ENCODE peak calls at places on chromosomes 11 and 22, in five cellular contexts. One of them, this sample, is unnamed.

GRCh38 chr11:94638902-94639373 is 71.8 kb downstream of the PIWIL4 start:
- DNase-seq in fibroblast of lung: no peak
- DNase-seq in body of pancreas: no peak
- DNase-seq in uterus: no peak
- DNase-seq in colonic mucosa: no peak
- DNase-seq in this sample: no peak

GRCh38 chr11:33622231-33622630 is 78.4 kb downstream of the C11orf91 start:
- DNase-seq in colonic mucosa: no peak
- DNase-seq in uterus: no peak
- DNase-seq in fibroblast of lung: peak; percentile 90
- DNase-seq in body of pancreas: no peak
- DNase-seq in this sample: no peak

GRCh38 chr11:86116996-86117705 is 48.3 kb upstream of the PICALM start:
- DNase-seq in uterus: no peak
- DNase-seq in fibroblast of lung: peak; percentile 81
- DNase-seq in body of pancreas: no peak
- DNase-seq in colonic mucosa: no peak
- DNase-seq in this sample: no peak

GRCh38 chr11:66906077-66906929 is 49.4 kb downstream of the LRFN4 start:
- DNase-seq in fibroblast of lung: peak; percentile 67
- DNase-seq in uterus: peak; percentile 39
- DNase-seq in colonic mucosa: no peak
- DNase-seq in body of pancreas: no peak
- DNase-seq in this sample: peak; percentile 68

GRCh38 chr11:65043881-65044501 is 3.0 kb downstream of the SAC3D1 start:
- DNase-seq in fibroblast of lung: peak; percentile 23
- DNase-seq in colonic mucosa: peak; percentile 40
- DNase-seq in uterus: no peak
- DNase-seq in body of pancreas: no peak
- DNase-seq in this sample: no peak

GRCh38 chr11:45331839-45332485 is 45.8 kb upstream of the SYT13 start:
- DNase-seq in uterus: no peak
- DNase-seq in fibroblast of lung: peak; percentile 13
- DNase-seq in colonic mucosa: no peak
- DNase-seq in body of pancreas: no peak
- DNase-seq in this sample: no peak

GRCh38 chr11:73962097-73962705 is 11.4 kb downstream of the DNAJB13 start:
- DNase-seq in colonic mucosa: no peak
- DNase-seq in uterus: no peak
- DNase-seq in fibroblast of lung: no peak
- DNase-seq in body of pancreas: no peak
- DNase-seq in this sample: no peak

GRCh38 chr11:17610402-17610894 is 63.4 kb downstream of the OTOG start:
- DNase-seq in colonic mucosa: peak; percentile 14
- DNase-seq in fibroblast of lung: no peak
- DNase-seq in uterus: no peak
- DNase-seq in body of pancreas: no peak
- DNase-seq in this sample: no peak

GRCh38 chr11:3859373-3859881 is 4.0 kb downstream of the STIM1 start:
- DNase-seq in colonic mucosa: peak; percentile 69
- DNase-seq in body of pancreas: peak; percentile 41
- DNase-seq in uterus: no peak
- DNase-seq in fibroblast of lung: no peak
- DNase-seq in this sample: peak; percentile 48

GRCh38 chr22:28620244-28620922 is 59.3 kb downstream of the TTC28 start:
- DNase-seq in body of pancreas: no peak
- DNase-seq in uterus: no peak
- DNase-seq in colonic mucosa: no peak
- DNase-seq in fibroblast of lung: no peak
- DNase-seq in this sample: no peak

GRCh38 chr22:37472418-37473006 is 13.7 kb downstream of the MFNG start:
- DNase-seq in uterus: no peak
- DNase-seq in fibroblast of lung: no peak
- DNase-seq in body of pancreas: peak; percentile 59
- DNase-seq in colonic mucosa: peak; percentile 53
- DNase-seq in this sample: no peak

GRCh38 chr11:2276999-2277328 is 6.6 kb upstream of the ASCL2 start:
- DNase-seq in fibroblast of lung: no peak
- DNase-seq in body of pancreas: no peak
- DNase-seq in colonic mucosa: peak; percentile 15
- DNase-seq in uterus: peak; percentile 18
- DNase-seq in this sample: no peak

GRCh38 chr11:2276280-2276998 is 6.1 kb upstream of the ASCL2 start:
- DNase-seq in body of pancreas: no peak
- DNase-seq in colonic mucosa: no peak
- DNase-seq in fibroblast of lung: no peak
- DNase-seq in uterus: peak; percentile 2
- DNase-seq in this sample: no peak

GRCh38 chr11:2275334-2276279 is 5.2 kb upstream of the ASCL2 start:
- DNase-seq in body of pancreas: no peak
- DNase-seq in uterus: peak; percentile 8
- DNase-seq in colonic mucosa: no peak
- DNase-seq in fibroblast of lung: no peak
- DNase-seq in this sample: no peak

GRCh38 chr11:2280208-2280607 is 9.8 kb upstream of the ASCL2 start:
- DNase-seq in fibroblast of lung: no peak
- DNase-seq in uterus: no peak
- DNase-seq in body of pancreas: no peak
- DNase-seq in colonic mucosa: no peak
- DNase-seq in this sample: no peak

DNA sequence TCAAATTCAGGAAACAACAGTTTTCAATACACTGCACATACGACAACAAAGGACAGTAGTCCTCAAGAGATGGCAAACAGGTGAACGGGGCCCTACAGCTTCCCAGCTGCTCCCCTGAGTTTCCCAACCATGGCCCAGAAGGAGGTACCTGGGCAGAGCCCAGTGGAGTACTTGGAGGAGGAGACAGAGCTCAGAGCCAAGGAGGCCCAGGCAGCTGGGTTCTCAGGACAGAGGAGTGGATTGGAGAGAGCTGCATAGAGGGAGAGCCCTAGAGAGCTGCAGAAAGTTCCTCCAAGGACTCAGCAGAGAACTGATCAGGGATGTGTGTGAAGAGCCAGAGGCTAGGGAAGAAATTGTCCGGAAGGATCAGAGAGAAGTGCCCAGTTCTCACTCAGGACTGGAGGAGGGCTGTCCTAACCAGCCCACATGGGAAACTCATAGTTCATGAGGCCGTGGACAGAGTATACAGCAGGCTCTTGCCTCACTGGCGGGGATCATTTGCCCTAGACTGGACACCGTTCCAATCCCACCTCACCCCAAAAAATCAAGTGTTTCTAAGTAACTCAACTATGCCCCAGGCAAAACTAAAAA is 7.6 kb upstream of the ASCL2 start:
- DNase-seq in uterus: peak; percentile 25
- DNase-seq in fibroblast of lung: no peak
- DNase-seq in body of pancreas: no peak
- DNase-seq in colonic mucosa: no peak
- DNase-seq in this sample: no peak
- H3K27me3 ChIP-seq in uterus: no peaks in the 10 kb centered on the region
- H3K27me3 ChIP-seq in fibroblast of lung: no peaks in the 10 kb centered on the region
- H3K27me3 ChIP-seq in body of pancreas: no peaks in the 10 kb centered on the region
- H3K27me3 ChIP-seq in colonic mucosa: no peaks in the 10 kb centered on the region
- H3K27me3 ChIP-seq in this sample: no peaks in the 10 kb centered on the region

GRCh38 chr11:35969089-35970046 is 25.5 kb downstream of the LDLRAD3 start:
- DNase-seq in fibroblast of lung: no peak
- DNase-seq in body of pancreas: peak; percentile 18
- DNase-seq in colonic mucosa: peak; percentile 18
- DNase-seq in uterus: no peak
- DNase-seq in this sample: no peak
- H3K27ac ChIP-seq in fibroblast of lung: no peak overlapping the region
- H3K27ac ChIP-seq in body of pancreas: no peak overlapping the region
- H3K27ac ChIP-seq in colonic mucosa: no peak overlapping the region
- H3K27ac ChIP-seq in uterus: no peak overlapping the region
- H3K27ac ChIP-seq in this sample: no peak overlapping the region

GRCh38 chr11:110169738-110170137 is 76.5 kb downstream of the ZC3H12C start:
- DNase-seq in fibroblast of lung: no peak
- DNase-seq in uterus: no peak
- DNase-seq in body of pancreas: no peak
- DNase-seq in colonic mucosa: no peak
- DNase-seq in this sample: no peak
- TF ChIP-seq CTCF in fibroblast of lung: no peak
- TF ChIP-seq CTCF in uterus: no peak
- TF ChIP-seq CTCF in body of pancreas: no peak
- TF ChIP-seq CTCF in colonic mucosa: no peak
- TF ChIP-seq CTCF in this sample: no peak

GRCh38 chr11:107675902-107676301 is 36.0 kb downstream of the SLN start:
- DNase-seq in uterus: no peak
- DNase-seq in fibroblast of lung: no peak
- DNase-seq in body of pancreas: no peak
- DNase-seq in colonic mucosa: no peak
- DNase-seq in this sample: no peak

GRCh38 chr11:107666911-107667568 is 44.8 kb downstream of the SLN start:
- DNase-seq in colonic mucosa: no peak
- DNase-seq in uterus: no peak
- DNase-seq in fibroblast of lung: no peak
- DNase-seq in body of pancreas: no peak
- DNase-seq in this sample: no peak

GRCh38 chr11:107669156-107669740 is 42.6 kb downstream of the SLN start:
- DNase-seq in uterus: no peak
- DNase-seq in fibroblast of lung: peak; percentile 28
- DNase-seq in colonic mucosa: no peak
- DNase-seq in body of pancreas: no peak
- DNase-seq in this sample: no peak

GRCh38 chr11:107665016-107665415 is 46.8 kb downstream of the SLN start:
- DNase-seq in uterus: no peak
- DNase-seq in colonic mucosa: no peak
- DNase-seq in body of pancreas: no peak
- DNase-seq in fibroblast of lung: peak; percentile 48
- DNase-seq in this sample: no peak

DNA sequence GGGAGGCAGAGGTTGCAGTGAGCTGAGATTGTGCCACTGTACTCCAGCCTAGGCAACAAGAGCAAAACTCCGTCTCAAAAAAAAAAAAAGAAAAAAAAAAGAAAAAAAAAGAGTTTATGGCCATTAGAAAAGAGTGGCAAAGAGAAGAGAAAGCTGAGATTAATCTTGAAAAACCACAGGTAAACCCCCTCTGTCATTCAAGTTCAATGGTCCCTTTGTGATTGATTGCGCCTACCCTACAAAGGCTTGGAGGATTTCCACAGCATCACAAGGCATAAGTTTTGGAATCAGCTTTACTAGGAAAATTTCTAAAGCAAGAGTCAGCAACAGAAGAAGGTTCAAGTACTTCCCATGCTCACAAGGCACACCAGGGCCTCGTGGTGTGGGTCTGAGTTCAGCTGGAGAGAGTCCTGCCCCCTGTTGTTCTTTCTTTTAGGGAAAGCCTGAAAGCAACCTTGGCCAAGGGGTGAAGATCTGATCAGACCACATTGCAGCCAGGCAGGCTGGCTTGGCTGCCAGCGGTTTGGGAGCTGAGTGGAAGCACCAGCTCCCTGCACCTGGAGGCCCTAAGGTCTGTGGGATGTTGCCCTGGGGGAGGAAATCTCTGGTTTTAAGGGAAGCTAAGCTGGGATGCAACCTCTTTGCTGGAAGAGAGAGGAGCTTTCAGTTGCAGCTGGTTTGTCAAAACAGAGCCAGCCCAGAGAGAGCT is 41.8 kb downstream of the SLN start:
- DNase-seq in body of pancreas: no peak
- DNase-seq in colonic mucosa: no peak
- DNase-seq in uterus: no peak
- DNase-seq in fibroblast of lung: no peak
- DNase-seq in this sample: no peak
- H3K27me3 ChIP-seq in body of pancreas: no peaks in the 10 kb centered on the region
- H3K27me3 ChIP-seq in colonic mucosa: no peaks in the 10 kb centered on the region
- H3K27me3 ChIP-seq in uterus: no peaks in the 10 kb centered on the region
- H3K27me3 ChIP-seq in fibroblast of lung: no peaks in the 10 kb centered on the region
- H3K27me3 ChIP-seq in this sample: no peaks in the 10 kb centered on the region

GRCh38 chr22:20951151-20951931 is 15.7 kb upstream of the AIFM3 start:
- DNase-seq in fibroblast of lung: no peak
- DNase-seq in colonic mucosa: peak; percentile 36
- DNase-seq in body of pancreas: no peak
- DNase-seq in uterus: no peak
- DNase-seq in this sample: no peak

GRCh38 chr22:20949698-20950183 is 17.3 kb upstream of the AIFM3 start:
- DNase-seq in uterus: no peak
- DNase-seq in colonic mucosa: no peak
- DNase-seq in fibroblast of lung: no peak
- DNase-seq in body of pancreas: no peak
- DNase-seq in this sample: no peak

GRCh38 chr22:20946991-20947390 is 20.1 kb upstream of the AIFM3 start:
- DNase-seq in colonic mucosa: no peak
- DNase-seq in body of pancreas: no peak
- DNase-seq in fibroblast of lung: no peak
- DNase-seq in uterus: no peak
- DNase-seq in this sample: no peak

GRCh38 chr22:20948450-20948849 is 18.6 kb upstream of the AIFM3 start:
- DNase-seq in uterus: no peak
- DNase-seq in fibroblast of lung: no peak
- DNase-seq in colonic mucosa: peak; percentile 53
- DNase-seq in body of pancreas: no peak
- DNase-seq in this sample: no peak

GRCh38 chr22:20948989-20949388 is 18.1 kb upstream of the AIFM3 start:
- DNase-seq in body of pancreas: no peak
- DNase-seq in colonic mucosa: no peak
- DNase-seq in uterus: no peak
- DNase-seq in fibroblast of lung: no peak
- DNase-seq in this sample: no peak
- H3K27ac ChIP-seq in body of pancreas: no peak overlapping the region
- H3K27ac ChIP-seq in colonic mucosa: peak overlapping the region; percentile 37
- H3K27ac ChIP-seq in uterus: no peak overlapping the region
- H3K27ac ChIP-seq in fibroblast of lung: no peak overlapping the region
- H3K27ac ChIP-seq in this sample: peak overlapping the region; percentile 41

DNA sequence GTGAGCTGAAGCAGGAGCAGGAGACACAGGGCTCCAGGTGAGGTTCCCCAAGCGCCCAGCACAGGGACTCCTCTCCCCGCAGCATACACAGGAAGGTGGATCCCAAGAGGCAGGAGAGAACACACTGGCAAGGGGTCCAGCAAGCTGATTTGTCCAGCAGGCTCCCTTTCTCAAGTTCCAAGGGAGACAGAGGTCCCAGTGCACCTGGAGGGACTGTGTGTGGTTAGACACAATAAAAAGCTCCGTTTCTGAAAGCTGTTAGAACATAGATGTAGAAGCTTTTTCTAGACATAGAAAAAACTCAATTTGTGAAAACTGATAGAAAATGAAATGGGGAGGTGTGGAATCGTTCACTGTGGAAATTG is 1.8 kb downstream of the CALCB start:
- DNase-seq in colonic mucosa: no peak
- DNase-seq in body of pancreas: no peak
- DNase-seq in fibroblast of lung: no peak
- DNase-seq in uterus: no peak
- DNase-seq in this sample: no peak
- TF ChIP-seq CTCF in colonic mucosa: no peak
- TF ChIP-seq CTCF in body of pancreas: no peak
- TF ChIP-seq CTCF in fibroblast of lung: no peak
- TF ChIP-seq CTCF in uterus: no peak
- TF ChIP-seq CTCF in this sample: no peak